ENCODE peak calls at places on chromosomes 13 and 19, in seven cellular contexts. P is brain microvascular endothelial cell, E is ascending aorta, W is heart left ventricle, G is tibial nerve, S is thyroid gland, C is right lobe of liver. R is an unnamed sample. For H3K27me3, the result is how much of the 10 kb centered on the place peaks cover.

GRCh38 chr13:33377825-33378224 is 92.3 kb upstream of the STARD13 start:
- DNase-seq in W (no peak), C (no peak), S (no peak), G (no peak), P (no peak), E (no peak), R (no peak)

GRCh38 chr13:90238433-90238832 is 1109.1 kb upstream of the MIR17HG start:
- DNase-seq in E (no peak), S (no peak), C (no peak), W (no peak), P (no peak), G (no peak), R (peak)

GRCh38 chr19:50994129-50994528 is 7.3 kb downstream of the KLK8 start:
- DNase-seq in E (no peak), P (no peak), C (no peak), G (no peak), W (no peak), S (no peak), R (no peak)

GRCh38 chr13:31201341-31202024 is 1.7 kb downstream of the B3GLCT start:
- DNase-seq in W (peak), C (peak), E (no peak), G (no peak), P (peak), S (peak), R (no peak)

GRCh38 chr19:29323046-29323971 is 110.4 kb upstream of the UQCRFS1 start:
- DNase-seq in S (no peak), G (no peak), W (no peak), P (no peak), E (no peak), C (no peak), R (no peak)

GRCh38 chr13:98309569-98310335 is 132.7 kb upstream of the RNF113B start:
- DNase-seq in W (no peak), S (peak), C (no peak), G (no peak), E (no peak), P (no peak), R (no peak)

GRCh38 chr19:5503598-5503997 is 48.4 kb downstream of the ZNRF4 start:
- DNase-seq in P (no peak), C (no peak), G (no peak), E (no peak), S (no peak), W (no peak), R (no peak)

GRCh38 chr19:15298847-15299567 is 33.3 kb downstream of the BRD4 start:
- DNase-seq in P (no peak), C (no peak), W (no peak), E (no peak), S (no peak), G (no peak), R (no peak)

GRCh38 chr19:1453525-1454371 is 3.8 kb downstream of the APC2 start:
- DNase-seq in S (peak), P (no peak), E (no peak), C (no peak), G (peak), W (no peak), R (no peak)

GRCh38 chr13:105343134-105343806 is 1192.2 kb downstream of the EFNB2 start:
- DNase-seq in G (no peak), W (no peak), P (peak), S (peak), C (no peak), E (no peak), R (no peak)

GRCh38 chr13:99465454-99465853 is 35.8 kb upstream of the TM9SF2 start:
- DNase-seq in E (no peak), P (no peak), S (no peak), C (no peak), W (no peak), G (no peak), R (no peak)

GRCh38 chr19:43780706-43781525 is at the start of gene KCNN4:
- DNase-seq in C (no peak), E (no peak), W (no peak), P (peak), G (no peak), S (no peak), R (peak)

GRCh38 chr19:38209152-38209551 is 14.9 kb downstream of the DPF1 start:
- DNase-seq in G (no peak), S (no peak), W (no peak), C (no peak), P (no peak), E (no peak), R (no peak)

GRCh38 chr13:38824342-38824741 is 137.5 kb downstream of the FREM2 start:
- DNase-seq in P (no peak), E (no peak), W (no peak), S (no peak), G (no peak), C (no peak), R (peak)

GRCh38 chr13:60754211-60754610 is 357.2 kb downstream of the TDRD3 start:
- DNase-seq in C (no peak), P (no peak), S (no peak), G (no peak), E (no peak), W (no peak), R (no peak)

DNA sequence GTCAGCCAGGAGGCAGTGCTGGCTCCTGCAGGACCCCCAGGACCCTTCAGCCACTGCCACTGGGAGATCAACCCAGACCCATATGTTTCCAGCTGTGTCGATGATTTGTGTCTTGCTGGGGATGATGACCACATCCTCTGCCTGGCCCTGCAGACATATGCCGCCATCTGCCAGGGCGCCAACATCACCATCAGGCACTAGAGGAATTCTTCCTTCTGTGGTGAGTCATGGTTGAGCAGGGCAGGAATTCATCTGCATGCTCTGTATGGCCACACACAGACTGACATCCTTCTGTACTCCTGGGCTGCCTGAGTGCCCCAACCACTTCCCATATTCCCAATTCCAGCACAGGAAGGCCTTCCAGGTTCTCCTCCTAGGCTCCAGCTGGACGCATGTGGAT is 27.1 kb upstream of the FXYD3 start:
- DNase-seq in P (peak), W (no peak), E (no peak), G (no peak), C (no peak), S (no peak), R (peak)
- TF ChIP-seq CTCF in P (peak), W (no peak), E (no peak), G (no peak), C (no peak), S (no peak), R (peak)

GRCh38 chr13:112648101-112648500 is 41.7 kb upstream of the ATP11A start:
- DNase-seq in C (no peak), S (no peak), G (no peak), W (no peak), E (no peak), P (no peak), R (no peak)
- H3K27ac ChIP-seq in C (no peak), S (no peak), G (no peak), W (no peak), E (no peak), P (no peak), R (no peak)

GRCh38 chr13:96673825-96674224 is 320.5 kb downstream of the OXGR1 start:
- DNase-seq in E (no peak), P (no peak), G (no peak), W (no peak), S (no peak), C (no peak), R (no peak)

GRCh38 chr13:96680898-96681297 is 313.4 kb downstream of the OXGR1 start:
- DNase-seq in C (no peak), E (no peak), G (no peak), W (no peak), S (no peak), P (no peak), R (no peak)

GRCh38 chr13:96678801-96679200 is 315.5 kb downstream of the OXGR1 start:
- DNase-seq in P (no peak), S (no peak), C (no peak), G (no peak), E (no peak), W (no peak), R (no peak)

GRCh38 chr13:96672016-96672415 is 322.3 kb downstream of the OXGR1 start:
- DNase-seq in E (no peak), P (no peak), W (no peak), G (no peak), S (no peak), C (no peak), R (no peak)

DNA sequence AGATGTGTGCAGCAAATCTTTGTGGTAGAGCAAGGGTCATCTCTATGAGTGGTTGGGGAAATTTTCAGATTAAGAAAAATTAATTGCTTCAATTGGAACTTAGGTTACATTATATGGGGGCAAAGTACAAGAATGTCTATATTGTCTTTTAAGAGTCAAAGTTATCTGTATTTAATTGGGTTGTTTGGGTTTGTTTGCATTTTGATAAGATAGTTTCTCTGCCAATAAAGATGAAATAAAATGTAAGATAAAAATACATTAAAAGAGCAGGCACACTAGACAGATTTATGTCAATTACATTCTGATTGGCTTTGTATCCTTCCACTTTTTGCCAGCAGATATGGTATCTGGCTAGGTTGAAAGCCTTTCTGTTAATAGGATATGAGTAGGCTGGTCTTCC is 317.2 kb downstream of the OXGR1 start:
- DNase-seq in W (no peak), E (no peak), S (no peak), P (no peak), C (no peak), G (no peak), R (no peak)
- H3K27me3 ChIP-seq in W (under half), E (under half), S (under half), P (under half), C (under half), G (under half), R (under half)

DNA sequence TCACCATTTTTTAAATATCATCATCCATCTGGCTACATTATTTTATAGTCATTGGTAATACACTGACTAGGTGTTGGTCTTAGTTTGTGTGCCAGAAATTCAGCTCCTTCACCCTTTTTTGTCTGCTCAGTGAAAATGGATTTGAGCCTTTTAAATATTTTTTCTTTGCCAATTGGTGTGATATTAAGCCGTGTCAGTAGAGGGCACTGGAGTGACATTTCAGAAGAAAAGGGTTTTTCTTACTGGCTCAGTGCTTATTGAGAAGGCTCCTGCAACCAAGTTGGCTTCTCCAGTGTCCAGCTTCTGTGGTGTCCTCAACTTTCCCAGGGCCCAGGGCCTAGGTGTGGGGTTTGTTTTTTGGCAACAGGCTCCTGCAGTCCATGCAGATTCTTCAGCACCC is 546.6 kb downstream of the DACH1 start:
- DNase-seq in C (no peak), W (no peak), S (no peak), P (peak), E (no peak), G (no peak), R (peak)
- TF ChIP-seq CTCF in C (peak), W (no peak), S (no peak), P (peak), E (no peak), G (no peak), R (peak)

DNA sequence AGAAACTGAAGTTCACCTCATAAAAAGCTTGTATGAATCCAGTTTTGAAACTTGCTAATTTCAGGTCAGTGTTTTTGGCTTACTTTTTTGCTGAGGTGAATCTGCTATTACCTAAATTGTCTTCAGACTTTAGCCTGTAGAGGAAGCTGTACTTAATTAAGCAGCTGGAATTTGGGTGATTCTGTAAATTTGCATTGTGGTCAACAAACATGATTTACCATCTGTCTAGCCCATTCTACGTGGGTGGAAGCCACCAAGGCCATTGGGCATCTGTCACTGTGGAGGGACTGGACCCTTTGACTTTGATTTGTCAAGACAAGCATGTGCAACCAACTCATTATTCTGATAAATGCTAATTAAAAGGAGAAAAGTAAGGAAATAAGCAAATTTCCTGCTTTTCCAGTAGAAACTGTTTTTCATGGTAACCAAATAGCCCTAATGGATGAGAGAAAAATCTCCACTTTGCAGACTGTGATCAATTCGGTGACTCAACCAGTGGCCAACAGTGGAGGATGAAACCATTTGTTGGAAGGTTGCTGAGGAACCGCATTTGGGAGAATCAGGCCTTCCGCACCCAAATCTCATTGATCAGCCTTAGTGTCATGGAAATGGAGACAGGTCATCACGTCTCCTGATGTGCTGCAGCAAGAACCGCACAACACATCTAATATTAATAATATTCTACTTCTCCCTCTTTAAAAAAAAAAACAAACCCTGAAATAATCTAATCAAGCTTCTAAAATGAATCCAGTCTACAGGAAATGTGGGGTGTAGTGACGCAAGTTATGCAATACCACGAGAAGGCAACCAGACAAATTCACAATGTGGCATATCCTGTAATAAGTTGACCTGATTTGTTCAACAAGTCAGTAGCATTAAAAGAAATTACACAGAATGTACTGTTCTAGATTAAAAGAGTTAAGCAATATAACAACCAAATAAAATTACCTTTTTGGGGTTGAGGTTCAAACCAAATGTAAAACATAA is 54.3 kb downstream of the GARRE1 start:
- DNase-seq in W (no peak), E (no peak), P (no peak), G (no peak), C (no peak), S (no peak), R (no peak)
- H3K27ac ChIP-seq in W (peak), E (peak), P (no peak), G (no peak), C (peak), S (no peak), R (no peak)

DNA sequence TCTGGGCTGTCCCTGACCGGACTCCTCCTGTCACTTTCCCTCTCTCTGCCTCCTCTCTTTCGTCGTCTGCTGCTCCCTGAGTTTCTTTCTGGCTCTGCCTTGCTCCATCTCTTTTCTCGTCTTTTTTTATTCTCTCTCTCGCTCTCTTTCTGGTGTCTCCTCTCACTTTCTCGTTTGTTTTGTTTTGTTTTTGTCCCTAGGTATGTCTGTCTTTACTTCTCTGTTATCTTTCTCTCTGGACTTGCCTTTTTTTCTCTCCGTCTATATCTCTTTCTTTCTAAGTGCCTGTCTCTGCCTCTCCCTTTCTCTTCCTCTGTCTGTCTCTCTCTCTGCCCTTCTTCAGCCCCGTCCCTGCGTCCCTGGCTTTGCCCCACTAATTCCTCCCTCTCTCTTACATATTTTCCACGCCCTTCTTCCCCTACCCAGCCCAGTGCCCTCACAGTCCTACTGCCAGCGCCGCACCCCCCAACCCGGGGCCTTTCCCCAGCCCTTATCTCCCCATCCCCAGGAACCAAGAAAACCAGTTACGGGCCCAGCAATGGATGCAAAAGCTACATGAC is 48.1 kb upstream of the SHKBP1 start:
- DNase-seq in P (no peak), S (no peak), W (no peak), E (no peak), C (no peak), G (no peak), R (no peak)
- H3K27me3 ChIP-seq in P (under half), S (under half), W (under half), E (under half), C (under half), G (under half), R (under half)

DNA sequence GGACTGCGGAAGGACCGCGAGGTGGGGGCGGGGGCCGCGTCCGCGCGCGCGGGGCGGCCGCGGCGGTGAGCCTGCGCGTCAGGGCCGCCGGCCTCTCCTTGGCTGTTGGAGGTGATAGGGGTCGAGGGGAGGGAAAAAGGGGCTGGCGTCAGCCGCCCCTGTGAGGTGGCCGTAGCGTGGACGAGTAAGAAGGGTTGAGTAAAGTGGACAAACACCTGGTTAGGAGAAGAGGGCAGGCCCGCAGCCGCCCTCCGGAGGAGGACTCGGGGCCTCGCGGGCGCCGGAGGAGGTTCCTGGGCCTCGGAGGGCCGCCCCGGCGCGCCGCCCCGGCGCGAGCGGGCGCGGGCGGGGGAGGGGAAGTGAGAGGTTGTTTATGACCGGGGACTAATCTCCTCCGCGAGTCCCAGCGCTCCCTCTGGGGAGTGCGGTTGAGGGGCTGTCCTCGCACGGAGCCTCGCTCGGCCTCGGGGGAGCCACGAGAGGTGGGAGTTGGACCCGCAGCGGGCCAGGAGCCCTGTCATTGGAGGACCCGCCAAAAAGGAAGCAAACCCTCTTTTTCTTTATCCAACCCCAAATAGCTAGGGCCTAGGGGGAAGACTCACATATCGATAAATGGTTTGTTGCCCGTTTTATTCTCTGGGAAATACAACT is 597 bp upstream of the INTS6 start:
- DNase-seq in P (peak), G (peak), E (no peak), S (no peak), C (no peak), W (peak), R (peak)
- TF ChIP-seq CTCF in P (no peak), G (peak), E (no peak), S (no peak), C (no peak), W (no peak), R (no peak)

DNA sequence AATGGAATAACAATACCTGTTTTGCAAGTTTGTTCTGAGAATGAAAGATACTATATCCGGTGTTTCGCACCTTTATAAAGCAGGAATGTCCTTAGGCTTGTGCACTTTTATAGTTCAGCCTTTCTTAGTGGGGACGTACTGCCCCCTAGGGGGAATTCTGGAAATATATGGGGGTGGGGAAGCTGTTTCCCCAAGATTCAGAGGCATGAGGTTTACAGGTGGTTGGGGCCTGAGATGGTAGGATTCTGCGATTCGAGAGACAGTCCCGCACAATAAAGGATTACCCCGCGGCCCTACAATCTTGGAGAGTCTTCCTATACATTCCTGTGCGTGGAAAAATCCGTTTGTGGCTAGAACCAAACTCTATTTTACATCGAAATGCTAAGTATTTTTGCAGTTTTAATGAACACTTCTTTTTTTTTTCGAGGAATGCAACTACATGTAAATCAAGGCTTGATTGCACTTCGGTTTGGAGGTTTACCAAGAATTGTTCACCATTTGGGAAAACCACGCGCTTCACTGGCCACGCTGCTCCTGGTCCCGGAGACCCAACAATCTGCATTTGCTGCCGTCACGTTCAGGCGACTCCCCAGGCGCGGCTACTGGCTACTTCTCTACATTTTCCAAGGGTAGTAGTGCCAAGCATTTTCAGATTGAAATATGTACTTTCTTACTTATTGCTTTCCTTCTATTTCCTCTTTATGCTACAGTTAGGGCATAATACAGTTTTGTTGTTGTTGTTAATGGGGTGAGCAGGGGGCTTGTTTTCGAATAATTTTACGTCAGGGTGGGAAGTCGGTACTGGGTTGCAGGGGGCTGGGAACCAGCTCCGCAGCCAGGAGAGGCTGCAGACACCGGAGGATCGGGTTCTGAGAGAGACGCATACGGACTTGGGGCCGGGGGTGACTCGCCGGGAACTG is 830 bp downstream of the NEK5 start:
- DNase-seq in G (no peak), C (peak), W (peak), S (peak), P (peak), E (no peak), R (peak)
- H3K27ac ChIP-seq in G (no peak), C (no peak), W (no peak), S (peak), P (no peak), E (peak), R (no peak)

DNA sequence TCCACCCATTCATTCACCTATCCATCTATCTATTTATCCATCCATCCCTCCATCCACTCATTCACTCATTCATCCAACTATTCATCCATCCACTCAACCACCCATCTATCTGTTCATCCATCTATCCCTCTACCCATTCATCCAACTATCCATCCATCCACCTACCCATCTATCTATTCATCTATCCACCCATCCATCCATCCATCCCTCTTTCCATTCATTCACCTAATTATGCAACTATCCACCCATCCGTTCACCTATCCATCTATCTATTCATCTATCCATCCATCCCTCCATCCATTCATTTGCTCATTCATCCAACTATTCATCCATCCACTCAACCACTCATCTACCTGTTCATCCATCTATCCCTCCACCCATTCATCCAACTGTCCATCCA is 54.5 kb downstream of the UNC13A start:
- DNase-seq in P (no peak), W (no peak), E (no peak), S (no peak), C (no peak), G (no peak), R (no peak)
- H3K27me3 ChIP-seq in P (under half), W (under half), E (under half), S (under half), C (under half), G (under half), R (under half)